ENCODE peak calls at places on chromosomes 16 and 17, in nine cellular contexts. Z, M, P, A, F, H, X, G and C are unnamed samples.

GRCh38 chr17:77432791-77433190 is 292.0 kb downstream of the SEC14L1 start:
- DNase-seq in Z (no peak), M (no peak), P (no peak), A (no peak), F (no peak), H (no peak), X (no peak), G (no peak), C (no peak)

GRCh38 chr17:77892469-77893143 is 65.9 kb upstream of the TNRC6C start:
- DNase-seq in Z (peak; percentile 38), M (no peak), P (no peak), A (no peak), F (no peak), H (no peak), X (no peak), G (no peak), C (no peak)

GRCh38 chr17:4678448-4679026 is 25.4 kb downstream of the PELP1 start:
- DNase-seq in Z (no peak), M (peak; percentile 96), P (peak; percentile 21), A (peak; percentile 66), F (peak; percentile 56), H (peak; percentile 33), X (no peak), G (peak; percentile 61), C (peak; percentile 56)

GRCh38 chr17:14744716-14745115 is 443.8 kb downstream of the HS3ST3B1 start:
- DNase-seq in Z (no peak), M (no peak), P (no peak), A (no peak), F (peak; percentile 19), H (no peak), X (no peak), G (no peak), C (no peak)

GRCh38 chr17:74244543-74244942 is 29.5 kb upstream of the DNAI2 start:
- DNase-seq in Z (no peak), M (no peak), P (no peak), A (no peak), F (no peak), H (no peak), X (no peak), G (no peak), C (no peak)

GRCh38 chr17:8190506-8190905 is 526 bp upstream of the BORCS6 start:
- DNase-seq in Z (no peak), M (no peak), P (no peak), A (no peak), F (no peak), H (no peak), X (no peak), G (no peak), C (no peak)

GRCh38 chr17:1646199-1646875 is 805 bp upstream of the SCARF1 start:
- DNase-seq in Z (no peak), M (no peak), P (no peak), A (no peak), F (no peak), H (no peak), X (no peak), G (no peak), C (no peak)

GRCh38 chr17:12627177-12627629 is 38.5 kb upstream of the MYOCD start:
- DNase-seq in Z (no peak), M (peak; percentile 97), P (no peak), A (peak; percentile 98), F (peak; percentile 92), H (peak; percentile 77), X (peak; percentile 91), G (peak; percentile 63), C (peak; percentile 97)

GRCh38 chr16:53844796-53845195 is 140.8 kb downstream of the FTO start:
- DNase-seq in Z (no peak), M (no peak), P (no peak), A (no peak), F (no peak), H (no peak), X (no peak), G (no peak), C (no peak)

GRCh38 chr17:37037590-37038155 is 88.9 kb downstream of the AATF start:
- DNase-seq in Z (no peak), M (peak; percentile 10), P (no peak), A (no peak), F (no peak), H (no peak), X (no peak), G (no peak), C (no peak)

GRCh38 chr17:13120864-13121263 is 103.0 kb upstream of the ELAC2 start:
- DNase-seq in Z (no peak), M (no peak), P (no peak), A (no peak), F (no peak), H (no peak), X (no peak), G (no peak), C (no peak)

GRCh38 chr17:39591958-39592954 is 15.5 kb downstream of the NEUROD2 start:
- DNase-seq in Z (no peak), M (peak; percentile 43), P (no peak), A (no peak), F (peak; percentile 38), H (peak; percentile 88), X (no peak), G (peak; percentile 43), C (no peak)

GRCh38 chr16:58661199-58661830 is 23.3 kb downstream of the SLC38A7 start:
- DNase-seq in Z (no peak), M (peak; percentile 91), P (no peak), A (peak; percentile 56), F (peak; percentile 86), H (peak; percentile 89), X (no peak), G (peak; percentile 70), C (peak; percentile 66)

DNA sequence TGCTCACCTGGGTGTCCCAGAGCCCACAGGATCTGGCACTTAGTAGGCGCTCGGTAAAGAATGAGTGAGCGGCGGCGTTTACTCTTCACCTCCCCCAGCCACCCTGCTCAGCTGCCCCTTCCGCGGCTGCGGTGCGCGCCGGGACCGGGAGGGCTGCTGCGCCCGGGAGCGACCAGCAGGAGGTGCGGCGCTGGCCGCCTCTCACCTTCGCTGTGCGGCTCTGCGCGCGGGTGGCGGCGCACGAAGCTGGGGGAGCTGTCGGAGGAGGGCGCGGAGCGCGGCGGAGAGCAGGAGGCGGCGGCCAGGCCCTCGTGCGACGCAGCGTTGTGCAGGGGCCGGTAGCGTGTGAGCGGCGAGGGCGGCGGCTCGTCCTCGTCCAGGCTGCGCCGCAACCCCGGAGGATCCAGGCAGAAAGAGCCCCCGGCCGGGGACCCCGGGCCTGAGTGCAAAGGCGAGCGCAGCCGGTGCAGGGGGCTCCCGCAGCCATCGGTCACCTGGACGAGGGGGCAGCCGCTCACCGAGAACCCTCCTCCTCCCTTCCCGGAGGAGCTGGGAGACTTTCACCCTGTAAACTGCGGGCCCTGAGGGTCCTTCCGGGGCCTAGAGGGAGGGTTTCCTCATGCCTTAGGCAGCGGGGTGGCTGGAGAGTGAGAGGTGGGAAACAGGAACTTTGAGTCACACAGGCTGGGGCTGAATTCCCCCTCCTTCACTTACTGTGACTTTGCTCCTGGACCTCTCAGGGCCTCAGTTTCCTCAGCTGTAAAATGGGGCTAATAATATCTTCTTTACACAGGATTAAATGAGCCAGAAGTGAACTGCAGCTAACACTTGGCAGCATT is 12.5 kb downstream of the SAMD14 start:
- DNase-seq in Z (peak; percentile 81), M (peak; percentile 48), P (no peak), A (no peak), F (peak; percentile 47), H (peak; percentile 92), X (no peak), G (no peak), C (no peak)
- TF ChIP-seq CTCF in Z (peak; percentile 34), M (no peak), P (no peak), A (peak; percentile 56), F (peak; percentile 54), H (peak; percentile 61), X (peak; percentile 42), G (peak; percentile 63), C (peak; percentile 58)

GRCh38 chr16:749010-749409 is 8.2 kb upstream of the CIAO3 start:
- DNase-seq in Z (no peak), M (peak; percentile 67), P (no peak), A (peak; percentile 57), F (peak; percentile 28), H (peak; percentile 63), X (no peak), G (no peak), C (peak; percentile 44)

GRCh38 chr16:746637-747036 is 5.8 kb upstream of the CIAO3 start:
- DNase-seq in Z (no peak), M (no peak), P (no peak), A (no peak), F (no peak), H (no peak), X (no peak), G (no peak), C (no peak)

GRCh38 chr16:743794-744500 is 3.1 kb upstream of the CIAO3 start:
- DNase-seq in Z (no peak), M (no peak), P (no peak), A (no peak), F (no peak), H (no peak), X (no peak), G (no peak), C (no peak)

GRCh38 chr16:747978-748746 is 7.4 kb upstream of the CIAO3 start:
- DNase-seq in Z (no peak), M (no peak), P (no peak), A (no peak), F (no peak), H (no peak), X (no peak), G (no peak), C (no peak)

GRCh38 chr16:745739-746138 is 4.9 kb upstream of the CIAO3 start:
- DNase-seq in Z (no peak), M (no peak), P (no peak), A (no peak), F (no peak), H (peak; percentile 77), X (no peak), G (no peak), C (no peak)
- TF ChIP-seq CTCF in Z (no peak), M (no peak), P (no peak), A (peak; percentile 27), F (peak; percentile 39), H (peak; percentile 58), X (no peak), G (peak; percentile 35), C (peak; percentile 32)

DNA sequence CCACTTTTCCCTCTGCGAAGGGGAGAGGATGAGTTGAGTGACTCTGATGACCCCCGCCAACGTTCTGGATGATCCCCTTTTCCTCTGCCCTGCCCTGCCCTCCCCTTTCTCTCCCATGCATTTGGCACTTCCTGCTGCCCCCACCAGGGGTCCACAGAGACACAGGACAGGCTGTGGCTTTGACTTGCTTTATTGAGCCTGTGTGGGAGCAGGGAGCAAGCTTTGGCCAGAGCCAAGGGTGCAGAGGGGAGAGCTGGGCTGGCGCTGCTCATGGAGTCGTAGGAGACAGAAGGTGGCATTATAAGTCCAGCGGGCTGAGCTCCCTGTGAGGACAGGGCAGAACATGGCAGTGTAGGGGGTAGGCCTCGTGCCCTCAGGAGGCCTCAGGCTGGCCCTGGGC is 1.6 kb downstream of the PPY start:
- DNase-seq in Z (no peak), M (no peak), P (no peak), A (no peak), F (peak; percentile 28), H (peak; percentile 66), X (no peak), G (no peak), C (no peak)
- TF ChIP-seq CTCF in Z (no peak), M (peak; percentile 54), P (peak; percentile 37), A (peak; percentile 84), F (peak; percentile 75), H (peak; percentile 51), X (peak; percentile 20), G (peak; percentile 69), C (peak; percentile 77)

DNA sequence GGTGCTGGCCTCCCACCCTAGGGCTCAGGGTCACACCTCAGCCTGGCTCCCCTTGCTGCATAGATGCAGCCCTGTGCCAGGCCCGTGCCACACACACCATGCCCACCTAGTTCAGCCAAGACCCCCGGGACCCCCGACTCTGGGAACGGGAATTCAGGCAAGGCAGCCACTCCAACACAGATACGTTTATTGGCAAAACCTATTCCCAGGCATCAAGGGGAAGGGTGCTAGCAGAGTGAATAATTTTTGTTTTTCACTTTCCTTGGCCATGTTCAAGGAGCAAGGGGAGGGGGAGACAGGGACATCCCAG is 19.8 kb downstream of the SLC4A1 start:
- DNase-seq in Z (no peak), M (no peak), P (no peak), A (no peak), F (no peak), H (no peak), X (no peak), G (no peak), C (no peak)
- TF ChIP-seq CTCF in Z (no peak), M (no peak), P (no peak), A (no peak), F (no peak), H (no peak), X (no peak), G (no peak), C (no peak)